ENCODE peak calls at places on chromosome 22, in four cellular contexts. K is fibroblast of lung, W is MM.1S, N is neural progenitor cell. A is an unnamed sample. For H3K9me3 and H4K20me1, the result is how much of the 10 kb centered on the place peaks cover.

GRCh38 chr22:17748555-17749353 is 25.5 kb downstream of the BID start:
- DNase-seq in N (peak), W (no peak), K (no peak), A (no peak)

GRCh38 chr22:45334528-45334927 is 24.8 kb downstream of the FAM118A start:
- DNase-seq in K (no peak), W (no peak), N (no peak), A (no peak)

GRCh38 chr22:26448941-26449340 is 19.9 kb downstream of the ASPHD2 start:
- DNase-seq in K (no peak), W (no peak), N (no peak), A (no peak)

GRCh38 chr22:46798041-46798365 is 35.6 kb downstream of the TBC1D22A start:
- DNase-seq in W (no peak), N (no peak), K (no peak), A (no peak)

GRCh38 chr22:46416537-46417267 is 81.2 kb downstream of the TRMU start:
- DNase-seq in N (no peak), W (no peak), K (no peak), A (no peak)

GRCh38 chr22:38272373-38273134 is at the start of gene TMEM184B:
- DNase-seq in K (peak), W (peak), N (peak), A (peak)

GRCh38 chr22:29747832-29748231 is 19.0 kb downstream of the ZMAT5 start:
- DNase-seq in W (no peak), N (no peak), K (no peak), A (no peak)

GRCh38 chr22:27453688-27454087 is 347.9 kb downstream of the MN1 start:
- DNase-seq in N (peak), K (no peak), W (no peak), A (no peak)

GRCh38 chr22:23404689-23405365 is 175.3 kb downstream of the IGLL1 start:
- DNase-seq in N (peak), W (no peak), K (peak), A (peak)

GRCh38 chr22:38097557-38098409 is 12.7 kb downstream of the BAIAP2L2 start:
- DNase-seq in W (no peak), N (peak), K (peak), A (no peak)

GRCh38 chr22:28802595-28803087 is 2.3 kb upstream of the XBP1 start:
- DNase-seq in N (no peak), K (no peak), W (peak), A (peak)

GRCh38 chr22:26239561-26239960 is 70.3 kb downstream of the SEZ6L start:
- DNase-seq in W (no peak), K (no peak), N (no peak), A (no peak)

GRCh38 chr22:49212466-49212865 is 615.2 kb downstream of the BRD1 start:
- DNase-seq in K (no peak), W (no peak), N (no peak), A (no peak)

GRCh38 chr22:27631641-27632040 is 169.9 kb downstream of the MN1 start:
- DNase-seq in K (no peak), N (no peak), W (no peak), A (no peak)

GRCh38 chr22:30782613-30783012 is 87.9 kb downstream of the OSBP2 start:
- DNase-seq in W (no peak), N (no peak), K (peak), A (no peak)

GRCh38 chr22:32830473-32830872 is 29.0 kb downstream of the TIMP3 start:
- DNase-seq in W (no peak), K (no peak), N (peak), A (no peak)

GRCh38 chr22:49709464-49709863 is 118.2 kb downstream of the BRD1 start:
- DNase-seq in N (no peak), W (no peak), K (no peak), A (no peak)

GRCh38 chr22:44330188-44330726 is 17.5 kb upstream of the SHISAL1 start:
- DNase-seq in W (no peak), K (no peak), N (no peak), A (no peak)

GRCh38 chr22:44332946-44333345 is 20.2 kb upstream of the SHISAL1 start:
- DNase-seq in N (no peak), W (no peak), K (no peak), A (peak)

GRCh38 chr22:44330727-44331660 is 18.2 kb upstream of the SHISAL1 start:
- DNase-seq in N (peak), W (no peak), K (no peak), A (no peak)

GRCh38 chr22:44333847-44334635 is 21.3 kb upstream of the SHISAL1 start:
- DNase-seq in W (no peak), K (no peak), N (no peak), A (no peak)

GRCh38 chr22:44331881-44332714 is 19.3 kb upstream of the SHISAL1 start:
- DNase-seq in N (peak), W (no peak), K (peak), A (no peak)
- TF ChIP-seq EZH2 in N (peak), W (no peak), K (peak), A (no peak)

DNA sequence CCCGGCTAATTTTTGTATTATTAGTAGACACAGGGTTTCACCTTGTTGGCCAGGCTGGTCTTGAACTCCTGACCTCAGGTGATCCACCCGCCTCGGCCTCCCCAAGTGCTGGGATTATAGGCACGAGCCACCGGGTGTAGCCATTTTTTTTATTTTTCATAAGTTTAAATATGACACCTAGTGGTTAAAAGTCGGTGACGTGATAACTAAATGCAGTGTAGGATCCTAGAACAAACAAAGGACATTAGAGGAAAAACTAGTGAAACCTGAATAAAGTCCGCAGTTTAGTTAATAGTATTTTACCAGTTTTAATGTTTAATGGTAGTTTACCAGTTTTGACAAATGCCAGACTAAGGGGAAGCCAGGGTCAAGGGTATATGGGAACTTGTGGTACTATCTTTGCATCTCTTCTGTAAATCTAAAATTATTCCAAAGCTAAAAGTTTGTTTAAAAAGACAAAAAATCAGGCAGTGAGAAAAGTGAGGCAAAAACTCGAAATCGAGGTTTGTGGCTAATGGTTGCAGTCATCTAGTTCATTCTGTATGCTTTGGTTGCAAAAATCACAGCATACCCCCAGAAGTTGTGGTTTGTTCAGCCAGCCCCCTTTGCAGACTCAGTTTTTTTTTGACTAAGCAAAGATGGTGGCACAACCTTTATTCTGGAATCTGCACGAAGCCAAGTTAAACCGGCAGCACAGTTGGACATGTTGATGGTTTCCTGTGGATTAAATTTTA is 29.6 kb downstream of the TOM1 start:
- DNase-seq in W (no peak), K (no peak), N (no peak), A (no peak)
- H3K9me3 ChIP-seq in W (under half), K (under half), N (under half), A (under half)

GRCh38 chr22:42984814-42985540 is 30.0 kb downstream of the PACSIN2 start:
- DNase-seq in W (no peak), K (no peak), N (no peak), A (no peak)
- H4K20me1 ChIP-seq in W (under half), K (under half), N (half or more), A (under half)

GRCh38 chr22:39556970-39557811 is 13.4 kb upstream of the CACNA1I start:
- DNase-seq in W (no peak), N (peak), K (peak), A (no peak)
- TF ChIP-seq EZH2 in W (no peak), N (peak), K (peak), A (no peak)

GRCh38 chr22:47944941-47945340 is 1182.5 kb downstream of the TBC1D22A start:
- DNase-seq in K (no peak), W (no peak), N (no peak), A (no peak)
- H3K9me3 ChIP-seq in K (under half), W (under half), N (under half), A (under half)

A was measured in DND-41.